ENCODE peak calls at places on chromosome 14, in four cellular contexts. N is K562, K is HepG2, S is GM12878. G is an unnamed sample.

GRCh38 chr14:37590096-37590809 is 4.8 kb downstream of the FOXA1 start:
- DNase-seq in N (no peak), K (no peak), S (no peak), G (no peak)

GRCh38 chr14:59585891-59586554 is 9.4 kb upstream of the CCDC175 start:
- DNase-seq in N (no peak), K (no peak), S (no peak), G (no peak)

GRCh38 chr14:65231286-65231980 is 129.1 kb upstream of the MAX start:
- DNase-seq in N (no peak), K (peak; percentile 76), S (no peak), G (no peak)

GRCh38 chr14:100874411-100875091 is 29.0 kb downstream of the RTL1 start:
- DNase-seq in N (no peak), K (no peak), S (no peak), G (no peak)

GRCh38 chr14:74512431-74512830 is 18.9 kb downstream of the ISCA2 start:
- DNase-seq in N (no peak), K (no peak), S (no peak), G (no peak)

GRCh38 chr14:68470361-68470760 is 322.5 kb downstream of the ZFP36L1 start:
- DNase-seq in N (no peak), K (no peak), S (no peak), G (no peak)

GRCh38 chr14:69043007-69043444 is 63.9 kb upstream of the ACTN1 start:
- DNase-seq in N (no peak), K (no peak), S (no peak), G (no peak)

GRCh38 chr14:89252887-89253532 is 164.0 kb downstream of the FOXN3 start:
- DNase-seq in N (no peak), K (no peak), S (no peak), G (peak; percentile 11)

GRCh38 chr14:50085570-50086315 is 30.6 kb downstream of the VCPKMT start:
- DNase-seq in N (no peak), K (no peak), S (peak; percentile 95), G (no peak)

GRCh38 chr14:37720131-37720530 is 124.7 kb downstream of the TTC6 start:
- DNase-seq in N (no peak), K (no peak), S (no peak), G (no peak)

GRCh38 chr14:28494196-28494595 is 272.4 kb upstream of the FOXG1 start:
- DNase-seq in N (no peak), K (no peak), S (no peak), G (peak; percentile 75)

GRCh38 chr14:102450206-102451063 is 59.1 kb downstream of the ANKRD9 start:
- DNase-seq in N (no peak), K (no peak), S (no peak), G (no peak)

GRCh38 chr14:49888293-49888692 is 4.6 kb upstream of the ARF6 start:
- DNase-seq in N (no peak), K (no peak), S (no peak), G (no peak)

GRCh38 chr14:21987937-21988336 is 314.3 kb upstream of the OR4E1 start:
- DNase-seq in N (peak; percentile 37), K (peak; percentile 68), S (no peak), G (peak; percentile 70)

GRCh38 chr14:103699901-103700752 is 15.1 kb downstream of the XRCC3 start:
- DNase-seq in N (no peak), K (no peak), S (no peak), G (no peak)

GRCh38 chr14:72615511-72616121 is 278.3 kb downstream of the DPF3 start:
- DNase-seq in N (no peak), K (no peak), S (no peak), G (no peak)

GRCh38 chr14:20400965-20401593 is 12.2 kb downstream of the TEP1 start:
- DNase-seq in N (no peak), K (peak; percentile 54), S (no peak), G (peak; percentile 18)

GRCh38 chr14:22836301-22837058 is at the start of gene MMP14:
- DNase-seq in N (no peak), K (no peak), S (no peak), G (no peak)

GRCh38 chr14:78764240-78764639 is 594.1 kb downstream of the NRXN3 start:
- DNase-seq in N (no peak), K (no peak), S (no peak), G (no peak)

GRCh38 chr14:61519735-61520134 is 175.6 kb upstream of the HIF1A start:
- DNase-seq in N (no peak), K (no peak), S (no peak), G (no peak)

GRCh38 chr14:100842799-100843198 is 16.9 kb downstream of the MEG3 start:
- DNase-seq in N (no peak), K (no peak), S (no peak), G (no peak)

GRCh38 chr14:95770777-95771176 is 56.9 kb upstream of the TCL1A start:
- DNase-seq in N (no peak), K (no peak), S (no peak), G (no peak)

GRCh38 chr14:64272019-64272418 is 22.2 kb downstream of the ESR2 start:
- DNase-seq in N (no peak), K (no peak), S (no peak), G (no peak)

GRCh38 chr14:74459289-74459946 is 33.4 kb upstream of the SYNDIG1L start:
- DNase-seq in N (peak; percentile 41), K (peak; percentile 24), S (no peak), G (peak; percentile 48)

GRCh38 chr14:54294802-54295201 is 102.0 kb upstream of the CDKN3 start:
- DNase-seq in N (no peak), K (no peak), S (no peak), G (no peak)

GRCh38 chr14:54301349-54301748 is 95.5 kb upstream of the CDKN3 start:
- DNase-seq in N (no peak), K (no peak), S (no peak), G (no peak)

GRCh38 chr14:54300881-54301280 is 95.9 kb upstream of the CDKN3 start:
- DNase-seq in N (no peak), K (peak; percentile 17), S (no peak), G (no peak)

DNA sequence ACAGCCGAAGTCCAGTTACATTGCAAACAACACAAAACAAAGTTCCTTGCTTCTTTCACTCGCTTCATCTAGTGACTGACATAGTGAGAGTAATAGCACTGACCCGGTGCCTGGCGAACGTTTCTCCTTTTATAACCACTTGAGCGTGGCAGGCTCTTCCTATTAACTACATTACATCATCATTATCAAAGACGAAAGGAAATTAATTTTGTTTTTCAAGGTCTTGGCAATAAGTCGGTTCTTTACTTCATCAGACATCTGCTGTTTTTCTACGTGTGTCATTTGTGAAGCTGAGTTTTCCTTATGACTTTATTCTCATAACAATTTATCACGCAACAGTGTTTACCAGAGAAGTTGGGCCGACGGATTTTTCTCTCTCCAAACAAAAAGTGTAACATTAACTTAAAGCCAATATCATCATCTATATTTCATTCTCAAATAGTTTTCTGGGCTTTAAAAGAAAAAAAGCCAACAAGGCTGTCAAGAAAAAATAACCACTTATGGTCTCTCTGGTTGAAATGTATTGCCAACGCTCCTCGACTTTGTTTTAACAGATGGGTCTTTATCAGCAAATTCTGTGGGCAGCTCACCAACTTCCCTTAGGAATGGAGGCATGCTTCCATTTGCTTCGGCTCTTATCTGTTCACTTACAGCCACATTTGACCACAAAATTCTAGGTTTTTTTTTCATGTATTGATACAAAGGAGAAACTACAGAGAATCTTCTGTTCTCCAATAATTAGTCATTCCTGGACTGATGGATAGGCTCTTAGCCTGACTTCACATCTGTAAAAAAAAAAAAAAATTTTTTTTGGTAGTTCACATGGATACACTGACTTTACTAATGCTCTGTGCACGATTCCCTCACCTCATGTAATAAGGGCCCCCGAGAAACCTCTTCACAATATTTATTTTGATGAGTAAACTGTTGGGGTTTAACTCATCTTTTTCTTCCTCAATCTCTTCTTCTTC is 97.1 kb upstream of the CDKN3 start:
- DNase-seq in N (no peak), K (peak; percentile 28), S (no peak), G (no peak)
- TF ChIP-seq CHD4 in N (no peak), K (no peak), S (no peak), G (no peak)

GRCh38 chr14:29925736-29926135 is 1.9 kb downstream of the PRKD1 start:
- DNase-seq in N (no peak), K (no peak), S (no peak), G (no peak)

GRCh38 chr14:29927596-29928341 is at the start of gene PRKD1:
- DNase-seq in N (peak; percentile 32), K (peak; percentile 28), S (no peak), G (peak; percentile 65)

GRCh38 chr14:29926228-29926627 is 1.4 kb downstream of the PRKD1 start:
- DNase-seq in N (no peak), K (no peak), S (no peak), G (no peak)

GRCh38 chr14:29928342-29928640 is 644 bp upstream of the PRKD1 start:
- DNase-seq in N (no peak), K (no peak), S (no peak), G (no peak)

DNA sequence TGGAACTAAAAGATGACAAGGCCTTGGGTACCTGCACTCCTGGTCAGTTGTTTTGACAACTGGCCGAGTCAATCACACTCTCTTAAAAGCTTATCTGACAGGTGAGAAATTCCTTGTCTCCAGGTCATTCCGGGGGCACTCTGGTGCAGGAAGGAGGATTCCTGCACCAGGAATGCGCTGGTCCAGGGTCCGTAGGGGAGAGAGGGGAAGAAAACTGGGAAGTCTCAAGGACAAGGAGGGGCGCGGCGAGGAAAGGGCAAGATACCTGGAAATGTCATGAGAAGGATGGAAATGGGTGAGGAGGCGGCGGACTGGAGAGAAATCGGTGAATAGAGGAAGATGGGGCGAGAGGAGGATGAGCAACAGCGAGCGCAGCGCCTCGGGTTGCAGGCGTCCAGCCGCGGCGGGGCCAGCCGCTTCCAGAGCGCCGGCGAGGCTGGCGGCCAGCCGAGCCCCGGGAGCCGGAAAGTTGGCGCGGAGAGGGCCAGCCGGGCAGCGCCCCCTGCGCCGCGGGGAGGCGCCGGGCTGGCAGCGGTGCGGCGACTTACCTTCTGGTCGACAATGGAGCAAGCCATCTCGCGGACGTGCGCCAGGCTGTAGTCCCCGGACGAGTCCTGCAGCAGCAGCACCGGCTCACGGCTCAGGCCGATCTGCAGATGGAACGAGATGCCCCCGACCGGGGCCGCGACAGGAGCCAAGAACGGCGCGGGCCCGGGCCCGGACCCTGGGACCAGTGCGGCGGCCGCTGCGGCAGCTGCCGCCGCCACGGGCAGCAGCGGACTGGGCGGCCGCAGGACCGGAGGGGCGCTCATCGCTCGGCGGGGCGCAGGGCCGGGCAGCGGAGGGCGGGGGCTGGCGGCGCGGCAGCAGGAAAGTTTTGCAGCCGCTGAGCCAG is 699 bp downstream of the PRKD1 start:
- DNase-seq in N (no peak), K (peak; percentile 54), S (no peak), G (peak; percentile 59)
- TF ChIP-seq MAX in N (no peak), K (no peak), S (no peak), G (no peak)

DNA sequence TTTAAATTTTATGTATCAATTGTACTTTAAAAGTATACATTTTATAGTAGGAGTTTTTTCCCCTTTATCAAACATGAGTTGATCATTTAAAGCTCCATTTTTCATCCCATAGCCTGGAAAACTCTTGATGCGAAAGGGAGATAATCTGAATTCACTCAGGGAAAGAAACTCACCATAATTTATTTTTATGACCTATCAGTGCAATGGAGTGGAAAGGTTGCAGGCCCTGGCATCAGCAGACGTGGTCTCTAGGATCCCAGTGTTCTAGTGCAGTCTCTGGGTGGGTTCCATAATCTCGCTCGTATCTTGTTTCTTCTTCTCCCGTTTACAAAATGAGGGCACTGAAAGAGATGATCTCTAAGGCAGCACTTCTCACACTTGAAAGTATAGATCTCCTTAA is 85.0 kb downstream of the PTGER2 start:
- DNase-seq in N (no peak), K (no peak), S (no peak), G (no peak)
- TF ChIP-seq CHD4 in N (no peak), K (no peak), S (no peak), G (no peak)

DNA sequence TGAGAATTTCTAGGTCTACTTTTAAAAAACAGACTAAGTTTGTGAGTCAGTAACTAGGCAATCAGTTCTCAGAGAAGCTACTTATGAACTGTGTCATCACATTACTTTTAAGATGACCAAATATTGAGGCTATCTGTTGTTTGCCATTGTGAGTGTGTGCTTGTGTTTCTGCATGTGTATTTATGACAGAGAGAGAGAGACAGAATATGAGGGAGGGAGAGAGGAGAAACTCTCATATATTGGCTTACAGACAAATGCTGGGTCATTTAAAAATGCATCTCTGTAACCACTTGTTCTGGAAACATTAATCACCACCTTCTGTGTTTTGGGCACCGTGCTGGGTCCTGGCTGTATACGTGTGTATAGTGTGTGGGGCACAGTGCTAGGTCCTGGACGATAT is 161.5 kb upstream of the FRMD6 start:
- DNase-seq in N (no peak), K (no peak), S (no peak), G (no peak)
- TF ChIP-seq MAX in N (no peak), K (no peak), S (no peak), G (no peak)

G was measured in A549.